ENCODE peak calls at places on chromosomes 3 and 15, in four cellular contexts. One of them, this sample, is unnamed.

GRCh38 chr3:132838477-132838876 is 116.3 kb upstream of the NPHP3 start:
- DNase-seq in upper lobe of left lung: no peak
- DNase-seq in endothelial cell of umbilical vein: no peak
- DNase-seq in GM12878: no peak
- DNase-seq in this sample: no peak

GRCh38 chr15:83010709-83011270 is 649 bp downstream of the C15orf40 start:
- DNase-seq in upper lobe of left lung: no peak
- DNase-seq in endothelial cell of umbilical vein: peak
- DNase-seq in GM12878: peak
- DNase-seq in this sample: no peak

GRCh38 chr15:83766326-83766725 is 112.4 kb downstream of the ADAMTSL3 start:
- DNase-seq in GM12878: no peak
- DNase-seq in upper lobe of left lung: no peak
- DNase-seq in endothelial cell of umbilical vein: no peak
- DNase-seq in this sample: no peak

GRCh38 chr3:17473761-17474160 is 268.7 kb downstream of the TBC1D5 start:
- DNase-seq in upper lobe of left lung: no peak
- DNase-seq in GM12878: no peak
- DNase-seq in endothelial cell of umbilical vein: peak
- DNase-seq in this sample: no peak

GRCh38 chr3:42876940-42877720 is 1.5 kb upstream of the CYP8B1 start:
- DNase-seq in GM12878: no peak
- DNase-seq in endothelial cell of umbilical vein: no peak
- DNase-seq in upper lobe of left lung: no peak
- DNase-seq in this sample: no peak

GRCh38 chr3:97863025-97863424 is 41.2 kb downstream of the CRYBG3 start:
- DNase-seq in upper lobe of left lung: no peak
- DNase-seq in GM12878: no peak
- DNase-seq in endothelial cell of umbilical vein: no peak
- DNase-seq in this sample: no peak

GRCh38 chr15:40906101-40906946 is 12.1 kb downstream of the VPS18 start:
- DNase-seq in upper lobe of left lung: peak
- DNase-seq in GM12878: no peak
- DNase-seq in endothelial cell of umbilical vein: peak
- DNase-seq in this sample: peak

GRCh38 chr3:107740992-107741896 is 218.5 kb downstream of the BBX start:
- DNase-seq in endothelial cell of umbilical vein: peak
- DNase-seq in GM12878: no peak
- DNase-seq in upper lobe of left lung: no peak
- DNase-seq in this sample: no peak

GRCh38 chr3:170256597-170256996 is 34.4 kb downstream of the PRKCI start:
- DNase-seq in upper lobe of left lung: no peak
- DNase-seq in GM12878: no peak
- DNase-seq in endothelial cell of umbilical vein: no peak
- DNase-seq in this sample: no peak

GRCh38 chr15:46277994-46278885 is 643.4 kb downstream of the SQOR start:
- DNase-seq in endothelial cell of umbilical vein: no peak
- DNase-seq in upper lobe of left lung: no peak
- DNase-seq in GM12878: no peak
- DNase-seq in this sample: no peak

GRCh38 chr15:46344906-46345305 is 710.1 kb downstream of the SQOR start:
- DNase-seq in endothelial cell of umbilical vein: no peak
- DNase-seq in GM12878: no peak
- DNase-seq in upper lobe of left lung: no peak
- DNase-seq in this sample: no peak

GRCh38 chr3:170448530-170449110 is 30.0 kb downstream of the CLDN11 start:
- DNase-seq in endothelial cell of umbilical vein: no peak
- DNase-seq in GM12878: no peak
- DNase-seq in upper lobe of left lung: no peak
- DNase-seq in this sample: no peak

GRCh38 chr3:9687514-9687913 is 16.1 kb upstream of the CPNE9 start:
- DNase-seq in upper lobe of left lung: no peak
- DNase-seq in endothelial cell of umbilical vein: no peak
- DNase-seq in GM12878: no peak
- DNase-seq in this sample: no peak

GRCh38 chr15:39444729-39445470 is 136.0 kb upstream of the THBS1 start:
- DNase-seq in upper lobe of left lung: no peak
- DNase-seq in endothelial cell of umbilical vein: no peak
- DNase-seq in GM12878: no peak
- DNase-seq in this sample: no peak

GRCh38 chr3:155014953-155015352 is 65.2 kb upstream of the MME start:
- DNase-seq in upper lobe of left lung: no peak
- DNase-seq in endothelial cell of umbilical vein: no peak
- DNase-seq in GM12878: no peak
- DNase-seq in this sample: no peak

DNA sequence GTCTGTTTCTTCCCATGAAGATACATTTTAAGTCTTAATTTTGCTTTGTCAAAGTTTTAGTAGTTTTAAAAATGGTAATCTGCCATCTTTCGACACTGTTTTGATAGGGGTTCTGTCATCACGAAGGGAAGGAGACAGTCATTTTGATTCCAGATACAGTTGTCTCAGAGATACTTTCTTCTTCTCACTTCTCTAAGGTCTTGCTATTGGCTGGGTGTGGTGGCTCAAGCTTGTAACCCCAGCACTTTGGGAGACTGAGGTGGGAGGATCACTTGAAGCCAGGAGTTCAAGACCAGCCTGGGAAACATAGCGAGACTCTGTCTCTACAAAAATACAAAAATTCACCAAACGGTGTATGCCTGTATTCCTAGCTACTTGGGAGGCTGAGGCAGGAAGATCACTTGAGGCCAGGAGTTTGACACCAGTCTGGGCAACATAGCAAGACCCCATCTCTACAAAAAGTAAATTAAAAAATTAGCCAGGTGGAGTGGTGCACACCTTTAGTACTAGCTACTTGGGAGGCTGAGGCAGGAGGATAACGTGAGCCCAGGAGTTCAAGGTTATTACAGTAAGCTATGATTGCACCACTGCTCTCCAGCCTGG is 3.3 kb downstream of the RAB8B start:
- DNase-seq in upper lobe of left lung: no peak
- DNase-seq in endothelial cell of umbilical vein: no peak
- DNase-seq in GM12878: no peak
- DNase-seq in this sample: no peak
- H3K4me3 ChIP-seq in upper lobe of left lung: no peak
- H3K4me3 ChIP-seq in endothelial cell of umbilical vein: no peak
- H3K4me3 ChIP-seq in GM12878: peak
- H3K4me3 ChIP-seq in this sample: no peak

DNA sequence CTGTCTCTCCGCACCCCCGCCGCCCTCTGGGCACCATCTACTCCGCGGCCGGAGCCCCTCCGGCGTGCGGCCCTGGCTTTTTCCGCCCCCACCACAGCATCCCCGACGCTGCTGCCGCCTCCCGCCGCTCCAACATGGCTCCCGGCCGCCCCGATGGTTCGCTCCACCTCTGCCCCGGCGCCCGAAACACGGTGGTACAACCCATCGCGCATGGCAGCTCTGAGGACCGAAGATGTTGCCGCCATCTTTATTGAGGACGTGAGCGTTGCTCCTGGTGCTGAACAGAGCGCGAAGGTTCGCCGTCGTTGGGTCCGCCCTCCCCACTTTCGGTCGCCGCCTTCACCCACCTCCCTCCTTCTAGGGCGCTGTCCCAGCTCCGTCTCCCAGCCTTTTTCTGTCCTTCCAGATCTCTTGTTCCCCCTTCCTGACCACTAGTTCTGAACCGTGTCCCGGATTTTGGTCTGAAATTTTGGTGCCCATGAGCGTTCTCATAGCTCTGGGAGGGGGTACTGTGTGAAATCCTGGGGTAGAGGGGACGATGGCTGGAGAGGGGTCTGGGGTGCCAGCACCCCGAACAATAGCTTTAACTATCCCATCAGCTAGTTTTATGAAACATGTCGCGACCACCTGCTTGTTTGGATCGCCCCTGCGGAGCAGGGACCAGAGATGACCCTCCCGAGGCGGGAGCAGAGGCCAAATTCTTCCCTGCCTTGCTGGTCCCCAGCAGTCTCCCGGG is at the start of gene CELSR3:
- DNase-seq in upper lobe of left lung: peak
- DNase-seq in GM12878: peak
- DNase-seq in endothelial cell of umbilical vein: peak
- DNase-seq in this sample: no peak
- TF ChIP-seq POLR2AphosphoS5 in upper lobe of left lung: no peak
- TF ChIP-seq POLR2AphosphoS5 in GM12878: no peak
- TF ChIP-seq POLR2AphosphoS5 in endothelial cell of umbilical vein: no peak
- TF ChIP-seq POLR2AphosphoS5 in this sample: peak

DNA sequence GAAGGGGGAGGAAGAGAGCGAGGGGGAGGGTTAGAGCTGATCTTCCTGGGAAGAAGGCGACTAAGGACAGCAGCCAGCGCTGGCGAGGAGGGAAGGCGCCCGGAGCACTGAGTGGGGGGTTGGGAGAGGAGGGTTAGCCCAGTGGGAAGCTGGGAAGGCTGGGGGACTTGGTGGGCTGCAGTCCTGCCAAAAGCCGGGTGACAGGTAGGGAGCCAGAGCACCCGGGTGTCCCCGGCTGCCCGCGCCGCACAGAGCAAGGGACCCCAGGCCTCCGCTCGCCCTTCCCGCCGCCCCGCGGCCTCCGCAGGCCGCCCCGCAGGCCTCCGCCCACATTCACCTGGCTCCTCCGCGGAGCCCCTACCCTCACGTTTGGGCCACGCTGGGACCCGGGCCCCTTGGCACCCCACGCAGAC is 446 bp downstream of the SLC12A8 start:
- DNase-seq in GM12878: no peak
- DNase-seq in endothelial cell of umbilical vein: no peak
- DNase-seq in upper lobe of left lung: peak
- DNase-seq in this sample: no peak
- TF ChIP-seq POLR2A in GM12878: no peak
- TF ChIP-seq POLR2A in endothelial cell of umbilical vein: no peak
- TF ChIP-seq POLR2A in upper lobe of left lung: no peak
- TF ChIP-seq POLR2A in this sample: no peak

GRCh38 chr3:125194061-125194848 is 18.3 kb downstream of the SLC12A8 start:
- DNase-seq in endothelial cell of umbilical vein: no peak
- DNase-seq in GM12878: no peak
- DNase-seq in upper lobe of left lung: peak
- DNase-seq in this sample: no peak

GRCh38 chr3:125190781-125191180 is 21.8 kb downstream of the SLC12A8 start:
- DNase-seq in endothelial cell of umbilical vein: no peak
- DNase-seq in GM12878: no peak
- DNase-seq in upper lobe of left lung: no peak
- DNase-seq in this sample: no peak

GRCh38 chr3:125191256-125191655 is 21.3 kb downstream of the SLC12A8 start:
- DNase-seq in endothelial cell of umbilical vein: no peak
- DNase-seq in upper lobe of left lung: no peak
- DNase-seq in GM12878: no peak
- DNase-seq in this sample: no peak

GRCh38 chr3:125191730-125192129 is 20.8 kb downstream of the SLC12A8 start:
- DNase-seq in GM12878: no peak
- DNase-seq in endothelial cell of umbilical vein: no peak
- DNase-seq in upper lobe of left lung: no peak
- DNase-seq in this sample: no peak

GRCh38 chr3:125192190-125193035 is 20.1 kb downstream of the SLC12A8 start:
- DNase-seq in GM12878: peak
- DNase-seq in endothelial cell of umbilical vein: no peak
- DNase-seq in upper lobe of left lung: peak
- DNase-seq in this sample: no peak
- H3K4me3 ChIP-seq in GM12878: peak
- H3K4me3 ChIP-seq in endothelial cell of umbilical vein: no peak
- H3K4me3 ChIP-seq in upper lobe of left lung: no peak
- H3K4me3 ChIP-seq in this sample: no peak

GRCh38 chr3:64983583-64984359 is 296.0 kb upstream of the ADAMTS9 start:
- DNase-seq in endothelial cell of umbilical vein: no peak
- DNase-seq in upper lobe of left lung: no peak
- DNase-seq in GM12878: no peak
- DNase-seq in this sample: no peak
- TF ChIP-seq POLR2AphosphoS5 in endothelial cell of umbilical vein: no peak
- TF ChIP-seq POLR2AphosphoS5 in upper lobe of left lung: no peak
- TF ChIP-seq POLR2AphosphoS5 in GM12878: no peak
- TF ChIP-seq POLR2AphosphoS5 in this sample: no peak

GRCh38 chr15:78012643-78013077 is 64.9 kb downstream of the TBC1D2B start:
- DNase-seq in endothelial cell of umbilical vein: no peak
- DNase-seq in GM12878: no peak
- DNase-seq in upper lobe of left lung: no peak
- DNase-seq in this sample: no peak
- TF ChIP-seq POLR2A in endothelial cell of umbilical vein: no peak
- TF ChIP-seq POLR2A in GM12878: no peak
- TF ChIP-seq POLR2A in upper lobe of left lung: peak
- TF ChIP-seq POLR2A in this sample: no peak

DNA sequence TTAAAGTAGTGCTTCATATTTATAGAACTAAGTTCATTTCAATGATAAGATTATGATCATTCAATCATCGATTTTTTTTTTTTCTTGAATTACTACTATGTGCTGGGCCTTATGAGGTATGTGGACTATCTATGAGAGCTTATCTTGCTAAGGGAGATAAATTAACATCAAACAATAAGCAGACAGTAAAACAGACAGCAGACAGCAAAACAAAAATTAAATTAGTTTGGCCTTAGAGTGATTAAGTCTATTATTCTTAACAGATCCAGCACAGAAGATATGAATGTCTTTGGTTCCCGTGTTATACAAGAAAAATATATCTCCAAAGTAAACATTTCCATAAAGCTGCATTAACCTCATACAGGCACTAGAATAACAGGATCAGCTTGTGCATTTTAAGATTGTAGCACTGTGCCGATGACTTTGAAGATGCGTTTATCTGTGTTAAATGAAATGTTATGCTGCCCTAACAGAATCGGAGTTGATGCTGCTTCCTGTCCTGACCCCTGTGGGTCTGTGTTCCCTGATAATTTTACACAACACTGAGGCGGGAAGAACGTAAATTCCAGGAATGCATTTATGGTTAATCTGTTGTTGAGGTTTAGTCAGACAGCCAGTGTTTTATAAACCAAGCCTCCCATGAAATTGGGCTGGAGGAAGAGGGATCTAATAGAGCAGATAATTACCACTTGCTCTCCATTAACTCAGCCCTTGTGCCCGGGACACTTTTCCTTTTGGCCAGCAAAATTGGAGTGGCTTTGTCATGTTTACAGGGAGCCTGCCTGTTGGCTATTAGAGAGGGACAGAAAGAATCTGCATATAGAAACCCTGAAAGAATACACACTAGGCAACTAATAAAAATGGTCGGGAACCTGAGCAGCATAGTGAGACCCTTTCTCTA is 80.8 kb downstream of the GHSR start:
- DNase-seq in upper lobe of left lung: no peak
- DNase-seq in endothelial cell of umbilical vein: peak
- DNase-seq in GM12878: no peak
- DNase-seq in this sample: no peak
- H3K4me3 ChIP-seq in upper lobe of left lung: no peak
- H3K4me3 ChIP-seq in endothelial cell of umbilical vein: no peak
- H3K4me3 ChIP-seq in GM12878: no peak
- H3K4me3 ChIP-seq in this sample: no peak

DNA sequence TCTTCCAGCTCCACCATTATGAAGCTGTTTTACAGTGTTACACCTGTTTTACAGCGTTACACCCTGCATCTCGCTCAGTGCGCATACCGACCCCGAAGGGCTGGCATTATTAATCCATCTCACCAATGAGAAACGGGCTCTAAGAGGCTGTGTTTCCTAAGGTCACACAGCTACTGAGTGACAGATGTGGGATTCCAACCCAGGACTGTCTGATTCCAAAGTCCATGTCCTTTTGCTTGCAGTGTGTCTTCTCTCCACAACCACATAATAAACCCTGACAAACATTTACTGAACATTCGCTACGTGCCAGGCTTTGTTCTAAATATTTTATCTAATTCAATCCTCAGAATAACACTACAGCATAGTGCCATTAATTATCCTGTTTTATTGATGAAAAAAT is 79.1 kb downstream of the RAB11A start:
- DNase-seq in upper lobe of left lung: no peak
- DNase-seq in GM12878: no peak
- DNase-seq in endothelial cell of umbilical vein: no peak
- DNase-seq in this sample: no peak
- TF ChIP-seq POLR2AphosphoS5 in upper lobe of left lung: no peak
- TF ChIP-seq POLR2AphosphoS5 in GM12878: no peak
- TF ChIP-seq POLR2AphosphoS5 in endothelial cell of umbilical vein: no peak
- TF ChIP-seq POLR2AphosphoS5 in this sample: no peak